ENCODE peak calls at places on chromosomes 1 and 21, in six cellular contexts. A, O, M, V, I and S are unnamed samples. For H3K4me1, the result is how much of the 10 kb centered on the place peaks cover.

GRCh38 chr1:56326056-56326455 is 253.3 kb downstream of the PLPP3 start:
- DNase-seq in A (no peak), O (no peak), M (no peak), V (no peak), I (no peak), S (no peak)

GRCh38 chr1:198363752-198364151 is 176.7 kb downstream of the ATP6V1G3 start:
- DNase-seq in A (no peak), O (no peak), M (no peak), V (no peak), I (no peak), S (no peak)

GRCh38 chr1:169161512-169162194 is 55.2 kb downstream of the ATP1B1 start:
- DNase-seq in A (no peak), O (no peak), M (no peak), V (no peak), I (no peak), S (peak)

GRCh38 chr1:223717695-223718363 is 5.5 kb downstream of the CAPN2 start:
- DNase-seq in A (no peak), O (no peak), M (no peak), V (no peak), I (no peak), S (no peak)

GRCh38 chr1:26387447-26387846 is 14.9 kb upstream of the ZNF683 start:
- DNase-seq in A (no peak), O (no peak), M (no peak), V (no peak), I (no peak), S (no peak)

GRCh38 chr1:154493276-154493675 is 8.7 kb upstream of the TDRD10 start:
- DNase-seq in A (peak), O (no peak), M (no peak), V (peak), I (peak), S (no peak)

GRCh38 chr1:230713915-230714764 is at the start of gene AGT:
- DNase-seq in A (peak), O (peak), M (no peak), V (peak), I (no peak), S (peak)

GRCh38 chr1:16420719-16421118 is 16.5 kb downstream of the SPATA21 start:
- DNase-seq in A (no peak), O (no peak), M (no peak), V (no peak), I (peak), S (no peak)

GRCh38 chr21:16976132-16976666 is 536.6 kb upstream of the CXADR start:
- DNase-seq in A (no peak), O (no peak), M (no peak), V (no peak), I (no peak), S (no peak)

GRCh38 chr1:156372265-156372586 is 3.2 kb downstream of the RHBG start:
- DNase-seq in A (no peak), O (no peak), M (no peak), V (no peak), I (no peak), S (no peak)

GRCh38 chr21:34820051-34820450 is 151.3 kb downstream of the CLIC6 start:
- DNase-seq in A (no peak), O (no peak), M (no peak), V (no peak), I (no peak), S (peak)

GRCh38 chr1:247118946-247119446 is 14.8 kb upstream of the ZNF669 start:
- DNase-seq in A (no peak), O (peak), M (no peak), V (no peak), I (peak), S (no peak)

GRCh38 chr1:245512980-245513578 is 358.3 kb downstream of the KIF26B start:
- DNase-seq in A (no peak), O (no peak), M (no peak), V (no peak), I (no peak), S (no peak)

GRCh38 chr1:97999320-97999719 is 78.5 kb upstream of the DPYD start:
- DNase-seq in A (no peak), O (no peak), M (no peak), V (no peak), I (no peak), S (no peak)

GRCh38 chr1:17137441-17137840 is 18.2 kb upstream of the PADI2 start:
- DNase-seq in A (no peak), O (no peak), M (no peak), V (no peak), I (no peak), S (no peak)

GRCh38 chr21:41839387-41840000 is 39.6 kb downstream of the PRDM15 start:
- DNase-seq in A (no peak), O (no peak), M (no peak), V (peak), I (no peak), S (no peak)

GRCh38 chr1:25813734-25814471 is 5.9 kb upstream of the MTFR1L start:
- DNase-seq in A (no peak), O (peak), M (no peak), V (no peak), I (no peak), S (no peak)

GRCh38 chr1:46171872-46172271 is 3.0 kb upstream of the TSPAN1 start:
- DNase-seq in A (no peak), O (peak), M (no peak), V (peak), I (peak), S (peak)

GRCh38 chr1:29084196-29084521 is 39.5 kb downstream of the TMEM200B start:
- DNase-seq in A (no peak), O (no peak), M (no peak), V (no peak), I (no peak), S (no peak)

GRCh38 chr1:16073490-16074104 is at the start of gene FAM131C:
- DNase-seq in A (no peak), O (no peak), M (no peak), V (peak), I (peak), S (peak)

GRCh38 chr1:202615501-202616354 is 94.5 kb downstream of the SYT2 start:
- DNase-seq in A (peak), O (no peak), M (peak), V (no peak), I (peak), S (no peak)

GRCh38 chr1:170221031-170221430 is 75.3 kb downstream of the NTMT2 start:
- DNase-seq in A (peak), O (no peak), M (no peak), V (no peak), I (no peak), S (no peak)

GRCh38 chr1:200550367-200550766 is 70.2 kb downstream of the KIF14 start:
- DNase-seq in A (no peak), O (no peak), M (no peak), V (no peak), I (no peak), S (no peak)

GRCh38 chr1:18012686-18013085 is 94.9 kb upstream of the IGSF21 start:
- DNase-seq in A (no peak), O (no peak), M (no peak), V (no peak), I (no peak), S (no peak)

GRCh38 chr21:19535356-19535755 is 1131.8 kb upstream of the TMPRSS15 start:
- DNase-seq in A (no peak), O (no peak), M (no peak), V (no peak), I (no peak), S (no peak)

GRCh38 chr1:241531195-241532172 is 694 bp upstream of the KMO start:
- DNase-seq in A (no peak), O (no peak), M (no peak), V (no peak), I (peak), S (no peak)

DNA sequence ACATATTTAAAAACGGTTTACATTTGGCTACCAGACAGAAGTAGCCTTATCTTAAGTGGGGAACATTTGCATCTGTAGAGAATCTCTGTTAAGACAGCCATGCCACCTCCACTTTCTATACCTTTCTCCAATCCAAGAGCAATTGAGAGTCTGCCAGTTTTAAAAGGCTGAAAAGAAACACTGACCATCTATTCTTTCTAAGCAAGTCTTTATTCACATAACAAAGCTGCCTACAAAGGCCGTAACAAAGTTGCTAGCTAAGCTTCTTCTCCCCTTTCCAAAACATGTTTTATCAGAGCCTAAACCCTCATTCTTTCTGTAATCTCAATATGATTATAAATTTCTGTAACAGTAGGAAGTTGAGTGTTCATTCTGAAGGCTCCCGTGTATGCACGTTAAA is 1078.3 kb downstream of the NCAM2 start:
- DNase-seq in A (no peak), O (no peak), M (no peak), V (no peak), I (no peak), S (no peak)
- H3K4me1 ChIP-seq in A (under half), O (under half), M (under half), V (under half), I (under half), S (under half)

GRCh38 chr21:37001446-37001845 is 5.1 kb upstream of the RIPPLY3 start:
- DNase-seq in A (no peak), O (no peak), M (no peak), V (no peak), I (no peak), S (no peak)
- H3K4me3 ChIP-seq in A (no peak), O (no peak), M (no peak), V (no peak), I (no peak), S (no peak)

DNA sequence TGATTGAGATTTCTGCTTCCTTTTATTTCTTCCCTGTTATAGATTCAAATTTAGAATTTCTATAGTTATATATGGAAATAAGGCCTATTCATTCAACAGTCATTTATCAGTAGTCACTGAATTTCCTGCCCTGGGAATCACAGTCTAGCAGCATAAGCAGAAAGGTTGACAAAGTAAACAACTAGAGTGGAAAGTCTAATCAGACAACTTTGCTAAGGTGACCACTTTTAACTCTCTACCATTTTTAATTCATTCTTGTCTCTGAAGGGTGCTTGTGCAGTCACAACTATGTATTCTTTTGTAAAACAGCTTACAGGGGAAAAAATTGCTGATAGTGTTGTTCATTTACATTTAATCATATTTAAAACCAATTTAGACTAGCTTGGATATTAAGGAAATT is 66.1 kb upstream of the PLA2G4A start:
- DNase-seq in A (no peak), O (no peak), M (no peak), V (no peak), I (no peak), S (no peak)
- TF ChIP-seq CTCF in A (no peak), O (no peak), M (no peak), V (no peak), I (no peak), S (no peak)

DNA sequence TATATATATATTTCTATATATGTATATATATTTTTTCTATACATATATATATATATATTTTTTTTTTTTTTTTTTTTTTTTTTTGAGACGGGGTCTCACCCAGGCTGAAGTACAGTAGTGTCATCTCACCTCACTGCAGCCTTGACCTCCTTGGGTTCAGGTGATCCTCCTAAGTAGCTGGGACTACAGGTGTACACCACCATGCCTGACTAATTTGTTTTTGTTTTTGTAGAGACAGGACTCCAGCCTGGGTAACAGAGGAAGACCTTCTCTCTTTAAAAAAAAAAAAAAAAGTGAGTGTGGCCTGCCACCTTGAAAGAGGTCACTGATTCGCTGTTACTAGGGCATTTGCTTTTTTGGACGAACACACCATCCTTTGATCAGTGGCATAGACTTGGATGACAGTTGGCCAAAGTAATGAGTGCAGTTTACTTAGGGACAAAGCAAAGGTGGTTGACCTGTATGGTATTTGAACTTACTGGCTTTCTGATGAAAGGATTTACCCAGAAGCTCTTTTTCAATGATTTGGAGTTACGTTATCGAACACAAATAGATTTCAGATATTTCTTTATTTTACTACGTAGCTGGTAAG is 10.8 kb downstream of the SLC25A33 start:
- DNase-seq in A (no peak), O (no peak), M (no peak), V (no peak), I (no peak), S (no peak)
- H3K4me1 ChIP-seq in A (under half), O (under half), M (under half), V (under half), I (under half), S (under half)

GRCh38 chr1:212605441-212605976 is 3.1 kb upstream of the ATF3 start:
- DNase-seq in A (no peak), O (no peak), M (no peak), V (no peak), I (no peak), S (no peak)
- H3K4me3 ChIP-seq in A (peak), O (no peak), M (no peak), V (no peak), I (no peak), S (no peak)

GRCh38 chr1:2544875-2545638 is 11.1 kb upstream of the TNFRSF14 start:
- DNase-seq in A (no peak), O (no peak), M (no peak), V (peak), I (no peak), S (no peak)
- TF ChIP-seq CTCF in A (no peak), O (no peak), M (no peak), V (no peak), I (no peak), S (no peak)

DNA sequence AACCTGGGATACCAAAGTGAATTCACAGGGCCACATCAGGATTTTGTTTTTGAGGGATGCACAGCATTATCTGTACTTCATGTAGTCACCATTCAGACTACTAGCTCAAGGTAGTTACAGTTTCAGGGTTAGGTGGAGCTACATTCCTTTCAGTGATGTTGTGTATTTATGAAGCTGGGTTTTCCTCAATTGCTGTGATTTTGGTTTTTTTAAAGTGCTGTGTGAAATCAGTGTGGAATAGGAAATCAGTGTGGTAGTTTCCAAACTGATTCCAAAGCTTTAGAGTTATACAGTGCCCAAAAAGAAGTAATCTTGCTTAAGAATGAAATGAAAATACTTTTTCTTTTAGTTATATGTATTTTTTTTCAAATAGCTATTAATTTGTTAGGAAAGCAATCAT is 95.8 kb downstream of the PKN2 start:
- DNase-seq in A (no peak), O (no peak), M (no peak), V (no peak), I (no peak), S (no peak)
- H3K4me1 ChIP-seq in A (under half), O (under half), M (under half), V (under half), I (under half), S (under half)

DNA sequence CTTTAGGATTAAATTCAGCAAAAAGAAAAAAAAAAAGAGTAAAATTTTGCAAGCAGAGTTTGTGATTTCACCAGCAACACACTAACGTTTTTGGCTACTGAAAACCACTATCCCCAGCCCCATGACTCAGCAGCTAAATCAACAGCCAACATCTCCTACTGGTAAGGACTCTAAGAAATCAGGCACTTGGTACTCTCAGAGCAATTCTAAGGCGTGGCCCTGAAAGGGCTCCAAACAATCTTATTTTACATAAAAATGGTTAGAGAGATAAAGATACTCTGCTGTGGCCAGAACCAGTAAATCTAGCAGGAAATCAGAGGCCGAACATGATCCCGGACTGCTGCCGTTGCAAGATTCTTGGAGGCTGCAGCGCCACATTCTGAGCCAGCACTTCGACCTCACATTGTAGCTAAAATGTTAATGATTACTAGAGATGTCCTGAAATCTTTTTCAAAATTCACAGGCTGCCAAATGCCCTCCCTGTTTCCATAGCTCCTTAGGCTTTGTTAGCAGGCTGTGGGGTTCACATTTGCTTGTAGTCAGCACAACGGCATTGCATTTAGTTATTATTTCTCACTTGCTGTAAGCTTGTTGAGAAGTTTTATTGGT is 1.7 kb upstream of the ENO1 start:
- DNase-seq in A (peak), O (no peak), M (no peak), V (peak), I (peak), S (peak)
- H3K4me3 ChIP-seq in A (no peak), O (no peak), M (no peak), V (no peak), I (peak), S (no peak)

DNA sequence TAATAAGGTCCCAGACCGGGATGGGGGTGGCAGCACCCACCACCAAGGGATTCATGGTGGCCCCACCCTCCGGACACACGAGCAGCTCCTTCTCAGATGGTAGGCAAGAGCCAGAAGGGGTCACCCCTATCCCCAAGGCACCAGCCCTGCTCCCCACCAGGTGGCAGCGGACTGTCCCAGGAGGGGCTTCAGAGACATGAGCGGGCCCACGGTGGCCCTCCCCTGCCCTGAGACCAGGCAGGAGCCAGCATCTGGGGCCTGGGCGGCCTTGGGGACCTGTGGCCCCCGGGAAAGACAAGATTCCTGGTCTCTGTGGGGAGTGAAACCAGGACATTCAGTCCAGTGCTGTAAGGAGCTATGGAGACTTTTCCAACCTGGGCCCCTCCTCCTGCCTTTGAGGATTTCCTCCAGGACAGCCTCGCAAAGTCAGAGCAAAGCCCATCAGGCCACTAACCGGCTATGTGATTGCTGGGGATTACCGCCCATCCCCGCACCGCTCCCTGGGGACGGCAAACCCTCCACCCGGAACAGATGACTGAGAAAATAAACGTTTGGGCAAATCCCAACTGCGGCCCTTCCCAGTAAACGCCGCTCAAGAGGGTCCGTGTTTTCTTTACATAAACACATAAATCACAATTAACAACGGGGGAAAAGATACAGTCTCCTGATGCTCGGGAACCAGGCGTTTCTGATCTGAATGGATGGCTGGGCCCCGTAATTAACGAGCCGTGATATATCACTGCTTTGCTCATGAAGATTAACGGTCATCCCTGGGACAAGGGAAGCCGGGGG is 50.9 kb upstream of the ARHGEF16 start:
- DNase-seq in A (no peak), O (peak), M (no peak), V (no peak), I (peak), S (no peak)
- TF ChIP-seq CTCF in A (no peak), O (no peak), M (peak), V (no peak), I (peak), S (no peak)